ENCODE peak calls at places on chromosome 7, in seven cellular contexts. K is Calu3, Z is keratinocyte, Q is RWPE1, Y is fibroblast of mammary gland, D is activated B cell treated with CpG ODN at 0.5 μM for 24 hours, C is A549. G is an unnamed sample.

GRCh38 chr7:41698726-41699125 is 4.2 kb downstream of the INHBA start:
- DNase-seq in K (no peak), Z (no peak), Q (peak), Y (peak), D (no peak), C (no peak), G (peak)

GRCh38 chr7:82443801-82444219 is 233 bp upstream of the CACNA2D1 start:
- DNase-seq in K (peak), Z (no peak), Q (peak), Y (peak), D (no peak), C (peak), G (no peak)

GRCh38 chr7:80611779-80612178 is 26.7 kb upstream of the CD36 start:
- DNase-seq in K (peak), Z (no peak), Q (no peak), Y (peak), D (no peak), C (peak), G (peak)

GRCh38 chr7:31811650-31812461 is 124.8 kb downstream of the PPP1R17 start:
- DNase-seq in K (no peak), Z (no peak), Q (no peak), Y (peak), D (no peak), C (no peak), G (peak)

GRCh38 chr7:121366852-121367431 is 29.2 kb downstream of the FAM3C start:
- DNase-seq in K (peak), Z (no peak), Q (peak), Y (peak), D (no peak), C (peak), G (peak)

GRCh38 chr7:153087498-153087897 is 327.9 kb downstream of the ACTR3B start:
- DNase-seq in K (no peak), Z (no peak), Q (peak), Y (peak), D (no peak), C (no peak), G (peak)

GRCh38 chr7:5636914-5637313 is 144.5 kb downstream of the RNF216 start:
- DNase-seq in K (no peak), Z (no peak), Q (peak), Y (peak), D (no peak), C (peak), G (peak)

GRCh38 chr7:22292519-22292918 is 64.4 kb downstream of the RAPGEF5 start:
- DNase-seq in K (no peak), Z (no peak), Q (no peak), Y (no peak), D (no peak), C (no peak), G (no peak)

GRCh38 chr7:127810691-127811660 is 159.0 kb downstream of the SND1 start:
- DNase-seq in K (no peak), Z (no peak), Q (no peak), Y (no peak), D (no peak), C (no peak), G (no peak)

GRCh38 chr7:124034754-124035100 is 1.9 kb upstream of the TMEM229A start:
- DNase-seq in K (no peak), Z (no peak), Q (no peak), Y (no peak), D (no peak), C (no peak), G (no peak)

DNA sequence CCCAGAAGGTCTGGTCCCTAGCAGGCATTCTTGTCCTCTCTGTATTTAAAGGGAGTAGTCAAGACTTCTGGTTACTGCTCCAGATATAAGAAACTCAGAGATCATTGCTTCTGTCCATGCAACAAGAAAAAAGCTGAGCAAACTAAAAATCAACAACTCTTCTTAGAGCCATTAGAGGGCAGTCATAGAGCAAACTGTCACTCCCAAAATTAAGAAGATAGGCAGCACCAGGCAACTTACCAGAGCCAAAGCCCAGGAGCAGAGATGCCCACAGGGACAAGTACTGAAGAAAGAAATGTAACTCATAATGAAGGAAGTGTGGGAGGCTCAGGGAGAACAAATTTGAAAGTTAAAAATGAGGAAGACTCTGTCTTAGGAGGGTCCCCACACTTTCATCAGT is 472.9 kb upstream of the COBL start:
- DNase-seq in K (no peak), Z (no peak), Q (no peak), Y (no peak), D (no peak), C (no peak), G (no peak)
- TF ChIP-seq CTCF in K (peak), Z (no peak), Q (no peak), Y (no peak), D (no peak), C (no peak), G (peak)

GRCh38 chr7:140645166-140645565 is 4.6 kb upstream of the DENND2A start:
- DNase-seq in K (no peak), Z (no peak), Q (no peak), Y (no peak), D (no peak), C (peak), G (peak)
- TF ChIP-seq CTCF in K (no peak), Z (peak), Q (no peak), Y (peak), D (no peak), C (peak), G (peak)

GRCh38 chr7:51006483-51007235 is 224.0 kb upstream of the GRB10 start:
- DNase-seq in K (no peak), Z (no peak), Q (no peak), Y (no peak), D (no peak), C (no peak), G (no peak)

GRCh38 chr7:51005074-51005473 is 222.4 kb upstream of the GRB10 start:
- DNase-seq in K (no peak), Z (no peak), Q (no peak), Y (no peak), D (no peak), C (no peak), G (no peak)

DNA sequence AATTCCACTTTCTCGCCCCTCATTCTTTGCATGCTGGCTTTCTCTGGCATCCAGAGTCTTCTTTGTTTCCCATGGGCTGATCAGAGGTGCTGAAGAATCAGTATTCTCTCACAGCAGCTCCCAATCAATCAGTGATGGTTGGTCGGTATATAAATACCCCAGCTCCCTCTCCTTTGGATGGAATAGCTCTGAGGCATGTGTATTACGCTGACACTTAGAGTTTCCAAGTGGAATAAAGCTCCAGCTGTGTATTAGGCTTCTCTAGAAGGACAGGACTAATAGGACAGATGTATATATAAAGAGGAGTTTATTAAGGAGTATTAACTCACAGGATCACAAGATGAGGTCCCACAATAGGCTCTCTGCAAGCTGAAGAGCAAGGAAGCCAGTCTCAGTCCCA is 218.3 kb upstream of the GRB10 start:
- DNase-seq in K (no peak), Z (no peak), Q (no peak), Y (no peak), D (no peak), C (peak), G (no peak)
- TF ChIP-seq CTCF in K (no peak), Z (no peak), Q (no peak), Y (peak), D (no peak), C (no peak), G (no peak)

GRCh38 chr7:111953611-111954010 is 252.6 kb downstream of the DOCK4 start:
- DNase-seq in K (no peak), Z (peak), Q (peak), Y (peak), D (no peak), C (peak), G (peak)
- TF ChIP-seq CTCF in K (no peak), Z (peak), Q (peak), Y (peak), D (no peak), C (peak), G (peak)

DNA sequence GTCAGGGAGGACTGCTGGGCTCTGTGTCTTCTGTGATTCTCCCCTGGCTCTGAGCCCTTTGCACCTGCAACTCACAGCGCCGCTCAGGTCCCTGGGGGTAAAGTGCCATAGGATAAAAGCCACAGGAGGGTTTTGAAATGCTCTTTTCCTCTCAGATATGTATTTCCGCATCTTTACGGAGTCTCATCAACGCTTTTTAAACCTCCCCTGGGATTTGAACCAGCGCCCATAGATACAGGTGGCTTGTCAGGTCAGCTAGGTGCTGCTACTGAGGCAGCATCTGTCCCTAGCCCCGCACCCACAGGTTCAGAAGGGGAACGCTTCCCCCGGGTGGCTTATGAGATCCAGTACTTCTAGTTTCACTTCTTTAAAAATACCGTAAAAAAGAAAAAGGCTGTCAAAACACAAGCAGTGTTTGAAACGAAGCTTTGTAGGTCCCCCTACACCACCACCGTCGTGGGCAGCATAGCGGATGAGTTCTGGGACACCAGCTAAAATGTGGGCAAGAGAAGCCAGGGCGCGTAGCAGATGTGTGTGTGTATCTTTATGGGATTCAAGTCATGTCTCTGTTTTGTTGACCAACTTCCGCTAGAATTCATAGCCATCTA is 173.5 kb downstream of the CUX1 start:
- DNase-seq in K (no peak), Z (no peak), Q (no peak), Y (no peak), D (peak), C (no peak), G (no peak)
- TF ChIP-seq CTCF in K (no peak), Z (no peak), Q (no peak), Y (no peak), D (no peak), C (no peak), G (no peak)

GRCh38 chr7:36880108-36880507 is 155.8 kb upstream of the AOAH start:
- DNase-seq in K (no peak), Z (no peak), Q (no peak), Y (no peak), D (no peak), C (no peak), G (no peak)
- TF ChIP-seq CTCF in K (no peak), Z (no peak), Q (no peak), Y (no peak), D (no peak), C (no peak), G (no peak)

GRCh38 chr7:55052081-55052480 is 33.3 kb downstream of the EGFR start:
- DNase-seq in K (no peak), Z (no peak), Q (peak), Y (peak), D (no peak), C (peak), G (no peak)

GRCh38 chr7:55052726-55053431 is 34.1 kb downstream of the EGFR start:
- DNase-seq in K (no peak), Z (no peak), Q (no peak), Y (peak), D (no peak), C (no peak), G (no peak)

GRCh38 chr7:55048221-55048859 is 29.5 kb downstream of the EGFR start:
- DNase-seq in K (no peak), Z (no peak), Q (no peak), Y (peak), D (no peak), C (peak), G (peak)

GRCh38 chr7:55053651-55054226 is 34.9 kb downstream of the EGFR start:
- DNase-seq in K (no peak), Z (no peak), Q (peak), Y (peak), D (no peak), C (no peak), G (peak)

GRCh38 chr7:55050286-55050685 is 31.5 kb downstream of the EGFR start:
- DNase-seq in K (no peak), Z (no peak), Q (no peak), Y (peak), D (no peak), C (no peak), G (no peak)
- TF ChIP-seq CTCF in K (no peak), Z (no peak), Q (no peak), Y (peak), D (no peak), C (no peak), G (no peak)

GRCh38 chr7:130489140-130489967 is 2.5 kb upstream of the MEST start:
- DNase-seq in K (no peak), Z (no peak), Q (no peak), Y (no peak), D (no peak), C (no peak), G (no peak)

GRCh38 chr7:130491841-130492518 is at the start of gene MEST:
- DNase-seq in K (no peak), Z (no peak), Q (no peak), Y (no peak), D (no peak), C (no peak), G (no peak)

GRCh38 chr7:130490287-130490686 is 1.6 kb upstream of the MEST start:
- DNase-seq in K (no peak), Z (no peak), Q (no peak), Y (no peak), D (no peak), C (no peak), G (no peak)

GRCh38 chr7:130492519-130493274 is 812 bp downstream of the MEST start:
- DNase-seq in K (no peak), Z (no peak), Q (no peak), Y (no peak), D (no peak), C (no peak), G (no peak)

DNA sequence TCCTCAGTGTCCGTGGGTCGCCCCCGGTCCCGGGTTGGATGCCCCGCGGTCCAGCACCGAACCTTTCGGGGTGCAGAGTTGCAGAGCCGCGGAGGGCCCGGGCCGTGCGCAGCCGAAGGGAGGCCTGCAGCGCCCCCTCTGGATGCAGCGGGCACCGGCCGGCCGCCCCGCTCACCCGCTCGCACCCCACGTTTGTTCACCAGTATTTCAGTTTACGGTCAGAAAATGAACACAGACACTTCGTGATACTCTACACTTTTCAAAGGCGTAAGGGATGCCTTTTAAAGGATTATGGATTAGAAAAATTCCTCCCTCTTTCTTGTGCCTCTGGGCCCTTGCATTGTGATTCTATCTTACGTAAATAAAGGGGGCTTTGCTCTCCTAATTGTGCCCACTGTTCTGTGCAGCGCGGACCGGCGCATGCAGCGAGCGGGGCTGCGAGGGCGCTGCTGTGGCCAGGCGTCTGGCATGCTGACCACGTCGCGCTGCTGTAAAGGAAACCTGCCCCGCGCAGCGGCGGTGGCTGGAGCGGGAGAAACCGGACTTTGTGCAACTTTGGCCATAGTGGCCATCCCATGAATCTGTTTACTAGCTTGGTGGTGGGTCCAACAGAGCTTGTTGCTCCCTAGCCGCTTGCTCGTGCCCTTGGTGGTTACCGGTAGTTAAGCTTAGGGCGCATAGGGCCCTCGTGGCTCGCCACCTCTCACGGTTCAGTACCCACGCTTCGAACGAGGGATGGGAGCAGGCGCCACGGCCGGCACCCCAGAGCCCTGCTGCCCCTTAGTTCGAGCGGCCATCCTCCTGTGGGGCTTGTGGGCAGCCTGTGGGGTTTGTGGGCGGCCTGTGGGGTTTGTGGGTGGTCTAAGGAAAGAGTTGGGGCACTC is 755 bp upstream of the MEST start:
- DNase-seq in K (no peak), Z (no peak), Q (no peak), Y (no peak), D (no peak), C (no peak), G (no peak)
- TF ChIP-seq CTCF in K (peak), Z (peak), Q (peak), Y (no peak), D (no peak), C (peak), G (no peak)

GRCh38 chr7:23356726-23357125 is 57.6 kb downstream of the MALSU1 start:
- DNase-seq in K (no peak), Z (no peak), Q (no peak), Y (peak), D (no peak), C (no peak), G (peak)

GRCh38 chr7:23356168-23356567 is 57.0 kb downstream of the MALSU1 start:
- DNase-seq in K (no peak), Z (no peak), Q (no peak), Y (no peak), D (no peak), C (no peak), G (no peak)

GRCh38 chr7:23358152-23358674 is 59.1 kb downstream of the MALSU1 start:
- DNase-seq in K (no peak), Z (no peak), Q (no peak), Y (no peak), D (no peak), C (no peak), G (no peak)

GRCh38 chr7:23353172-23353571 is 54.0 kb downstream of the MALSU1 start:
- DNase-seq in K (no peak), Z (no peak), Q (no peak), Y (no peak), D (no peak), C (no peak), G (no peak)

DNA sequence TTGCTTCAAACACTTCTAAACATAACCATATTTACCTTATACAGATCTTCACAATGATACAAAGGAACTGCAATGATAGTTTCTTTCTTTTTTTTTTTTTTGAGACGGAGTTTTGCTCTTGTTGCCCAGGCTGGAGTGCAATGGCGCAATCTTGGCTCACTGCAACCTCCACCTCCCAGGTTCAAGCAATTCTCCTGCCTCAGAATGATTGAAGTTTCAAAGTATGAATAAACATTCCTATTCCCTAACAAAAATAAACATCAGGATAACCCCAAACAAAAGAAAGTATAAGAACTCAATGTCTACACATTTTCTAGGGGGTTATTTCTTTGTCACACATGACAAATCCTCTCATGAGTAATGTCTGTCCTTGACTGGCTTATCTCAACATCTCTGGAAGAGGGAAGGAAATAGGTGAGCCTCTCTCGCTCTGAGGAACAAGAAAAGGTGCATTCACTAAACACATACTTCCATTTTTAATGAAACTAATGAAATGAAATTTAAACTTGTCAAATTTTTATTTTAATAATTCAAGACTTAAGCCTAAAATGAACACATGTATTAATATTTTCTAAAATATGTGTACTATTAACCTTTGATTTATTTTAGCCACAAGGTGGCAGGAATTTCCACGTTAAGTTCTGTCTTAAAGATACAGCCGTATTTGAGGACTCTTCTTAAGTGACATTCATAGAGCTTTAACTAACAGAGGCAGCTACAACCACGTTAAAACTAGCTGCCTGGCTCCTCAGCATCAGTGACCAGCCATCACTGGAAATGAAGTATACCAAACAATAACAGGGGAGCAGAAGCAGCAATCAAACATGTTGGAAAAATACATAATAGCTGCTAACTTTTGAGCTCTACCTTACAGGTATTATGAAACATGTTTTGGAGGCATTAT is 58.3 kb downstream of the MALSU1 start:
- DNase-seq in K (no peak), Z (peak), Q (peak), Y (peak), D (no peak), C (peak), G (peak)
- TF ChIP-seq CTCF in K (peak), Z (no peak), Q (peak), Y (peak), D (peak), C (peak), G (peak)

GRCh38 chr7:88357794-88358533 is 51.3 kb upstream of the STEAP4 start:
- DNase-seq in K (no peak), Z (no peak), Q (peak), Y (peak), D (no peak), C (peak), G (peak)
- TF ChIP-seq CTCF in K (no peak), Z (peak), Q (peak), Y (peak), D (no peak), C (peak), G (peak)

G was measured in MCF 10A.